ENCODE peak calls at places on chromosomes 11 and 22, in six cellular contexts. One of them, this sample, is unnamed.

GRCh38 chr11:82974135-82974534 is 72.6 kb downstream of the DDIAS start:
- DNase-seq in effector CD8-positive, alpha-beta T cell: no peak
- DNase-seq in effector memory CD8-positive, alpha-beta T cell: no peak
- DNase-seq in T-helper 1 cell: no peak
- DNase-seq in NCI-H1436: no peak
- DNase-seq in HTR-8/SVneo: no peak
- DNase-seq in this sample: no peak

GRCh38 chr11:116310215-116310614 is 462.6 kb downstream of the BUD13 start:
- DNase-seq in effector CD8-positive, alpha-beta T cell: no peak
- DNase-seq in effector memory CD8-positive, alpha-beta T cell: no peak
- DNase-seq in T-helper 1 cell: no peak
- DNase-seq in NCI-H1436: no peak
- DNase-seq in HTR-8/SVneo: no peak
- DNase-seq in this sample: no peak

GRCh38 chr11:70243912-70244652 is 26.4 kb upstream of the PPFIA1 start:
- DNase-seq in effector CD8-positive, alpha-beta T cell: no peak
- DNase-seq in effector memory CD8-positive, alpha-beta T cell: no peak
- DNase-seq in T-helper 1 cell: no peak
- DNase-seq in NCI-H1436: no peak
- DNase-seq in HTR-8/SVneo: peak; percentile 75
- DNase-seq in this sample: no peak

GRCh38 chr22:39482768-39483167 is 19.3 kb upstream of the MIEF1 start:
- DNase-seq in effector CD8-positive, alpha-beta T cell: no peak
- DNase-seq in effector memory CD8-positive, alpha-beta T cell: no peak
- DNase-seq in T-helper 1 cell: no peak
- DNase-seq in NCI-H1436: no peak
- DNase-seq in HTR-8/SVneo: no peak
- DNase-seq in this sample: no peak

GRCh38 chr11:72598466-72598865 is 75.8 kb downstream of the PDE2A start:
- DNase-seq in effector CD8-positive, alpha-beta T cell: no peak
- DNase-seq in effector memory CD8-positive, alpha-beta T cell: no peak
- DNase-seq in T-helper 1 cell: no peak
- DNase-seq in NCI-H1436: no peak
- DNase-seq in HTR-8/SVneo: no peak
- DNase-seq in this sample: peak; percentile 26

GRCh38 chr11:27084407-27084985 is 43.9 kb downstream of the BBOX1 start:
- DNase-seq in effector CD8-positive, alpha-beta T cell: no peak
- DNase-seq in effector memory CD8-positive, alpha-beta T cell: no peak
- DNase-seq in T-helper 1 cell: no peak
- DNase-seq in NCI-H1436: no peak
- DNase-seq in HTR-8/SVneo: no peak
- DNase-seq in this sample: no peak

GRCh38 chr11:96863520-96863919 is 473.7 kb downstream of the JRKL start:
- DNase-seq in effector CD8-positive, alpha-beta T cell: no peak
- DNase-seq in effector memory CD8-positive, alpha-beta T cell: no peak
- DNase-seq in T-helper 1 cell: no peak
- DNase-seq in NCI-H1436: no peak
- DNase-seq in HTR-8/SVneo: no peak
- DNase-seq in this sample: no peak

GRCh38 chr22:41762980-41763779 is 37.3 kb upstream of the CCDC134 start:
- DNase-seq in effector CD8-positive, alpha-beta T cell: no peak
- DNase-seq in effector memory CD8-positive, alpha-beta T cell: peak; percentile 22
- DNase-seq in T-helper 1 cell: no peak
- DNase-seq in NCI-H1436: peak; percentile 13
- DNase-seq in HTR-8/SVneo: no peak
- DNase-seq in this sample: no peak

GRCh38 chr22:40979871-40980270 is 28.7 kb downstream of the RBX1 start:
- DNase-seq in effector CD8-positive, alpha-beta T cell: no peak
- DNase-seq in effector memory CD8-positive, alpha-beta T cell: no peak
- DNase-seq in T-helper 1 cell: no peak
- DNase-seq in NCI-H1436: no peak
- DNase-seq in HTR-8/SVneo: no peak
- DNase-seq in this sample: no peak

GRCh38 chr22:47006869-47007268 is 244.4 kb downstream of the TBC1D22A start:
- DNase-seq in effector CD8-positive, alpha-beta T cell: no peak
- DNase-seq in effector memory CD8-positive, alpha-beta T cell: no peak
- DNase-seq in T-helper 1 cell: no peak
- DNase-seq in NCI-H1436: no peak
- DNase-seq in HTR-8/SVneo: no peak
- DNase-seq in this sample: no peak

GRCh38 chr11:93791493-93791892 is 7.4 kb downstream of the MED17 start:
- DNase-seq in effector CD8-positive, alpha-beta T cell: no peak
- DNase-seq in effector memory CD8-positive, alpha-beta T cell: no peak
- DNase-seq in T-helper 1 cell: no peak
- DNase-seq in NCI-H1436: no peak
- DNase-seq in HTR-8/SVneo: no peak
- DNase-seq in this sample: no peak

GRCh38 chr11:113296447-113297205 is 17.8 kb upstream of the TTC12 start:
- DNase-seq in effector CD8-positive, alpha-beta T cell: no peak
- DNase-seq in effector memory CD8-positive, alpha-beta T cell: no peak
- DNase-seq in T-helper 1 cell: no peak
- DNase-seq in NCI-H1436: no peak
- DNase-seq in HTR-8/SVneo: no peak
- DNase-seq in this sample: no peak

GRCh38 chr11:62017878-62018642 is 50.6 kb upstream of the FTH1 start:
- DNase-seq in effector CD8-positive, alpha-beta T cell: no peak
- DNase-seq in effector memory CD8-positive, alpha-beta T cell: no peak
- DNase-seq in T-helper 1 cell: no peak
- DNase-seq in NCI-H1436: no peak
- DNase-seq in HTR-8/SVneo: no peak
- DNase-seq in this sample: no peak

GRCh38 chr11:130211144-130211543 is 51.6 kb downstream of the ST14 start:
- DNase-seq in effector CD8-positive, alpha-beta T cell: no peak
- DNase-seq in effector memory CD8-positive, alpha-beta T cell: no peak
- DNase-seq in T-helper 1 cell: no peak
- DNase-seq in NCI-H1436: no peak
- DNase-seq in HTR-8/SVneo: no peak
- DNase-seq in this sample: no peak

GRCh38 chr22:20217563-20217962 is 50.6 kb downstream of the RTN4R start:
- DNase-seq in effector CD8-positive, alpha-beta T cell: no peak
- DNase-seq in effector memory CD8-positive, alpha-beta T cell: no peak
- DNase-seq in T-helper 1 cell: no peak
- DNase-seq in NCI-H1436: no peak
- DNase-seq in HTR-8/SVneo: no peak
- DNase-seq in this sample: no peak

GRCh38 chr11:100927579-100927978 is 202.0 kb downstream of the PGR start:
- DNase-seq in effector CD8-positive, alpha-beta T cell: no peak
- DNase-seq in effector memory CD8-positive, alpha-beta T cell: no peak
- DNase-seq in T-helper 1 cell: no peak
- DNase-seq in NCI-H1436: no peak
- DNase-seq in HTR-8/SVneo: no peak
- DNase-seq in this sample: no peak

GRCh38 chr11:26976389-26976788 is 17.5 kb upstream of the FIBIN start:
- DNase-seq in effector CD8-positive, alpha-beta T cell: no peak
- DNase-seq in effector memory CD8-positive, alpha-beta T cell: no peak
- DNase-seq in T-helper 1 cell: no peak
- DNase-seq in NCI-H1436: no peak
- DNase-seq in HTR-8/SVneo: no peak
- DNase-seq in this sample: no peak

GRCh38 chr11:20158597-20159257 is 1.5 kb downstream of the DBX1 start:
- DNase-seq in effector CD8-positive, alpha-beta T cell: no peak
- DNase-seq in effector memory CD8-positive, alpha-beta T cell: no peak
- DNase-seq in T-helper 1 cell: no peak
- DNase-seq in NCI-H1436: no peak
- DNase-seq in HTR-8/SVneo: peak; percentile 61
- DNase-seq in this sample: no peak

GRCh38 chr11:16607675-16608644 is 130.5 kb upstream of the C11orf58 start:
- DNase-seq in effector CD8-positive, alpha-beta T cell: no peak
- DNase-seq in effector memory CD8-positive, alpha-beta T cell: no peak
- DNase-seq in T-helper 1 cell: no peak
- DNase-seq in NCI-H1436: peak; percentile 48
- DNase-seq in HTR-8/SVneo: no peak
- DNase-seq in this sample: peak; percentile 69

This sample was measured in tibial nerve.